ENCODE peak calls at places on chromosomes 3 and 15, in four cellular contexts. N is AG04450, L is uterus, I is H9. T is an unnamed sample.

GRCh38 chr15:69756440-69756839 is 303.8 kb downstream of the RPLP1 start:
- DNase-seq in N (no peak), L (no peak), I (no peak), T (no peak)

GRCh38 chr15:75036269-75036668 is 12.9 kb downstream of the PPCDC start:
- DNase-seq in N (no peak), L (no peak), I (peak), T (no peak)

GRCh38 chr3:170584585-170585007 is 1.3 kb downstream of the SLC7A14 start:
- DNase-seq in N (peak), L (peak), I (peak), T (peak)

GRCh38 chr3:15899438-15899837 is 101.7 kb upstream of the ANKRD28 start:
- DNase-seq in N (peak), L (no peak), I (no peak), T (no peak)

GRCh38 chr15:80066912-80067311 is 7.4 kb downstream of the ZFAND6 start:
- DNase-seq in N (no peak), L (no peak), I (no peak), T (no peak)

GRCh38 chr15:70516408-70517193 is 246.8 kb downstream of the UACA start:
- DNase-seq in N (no peak), L (no peak), I (no peak), T (no peak)

GRCh38 chr3:132399054-132399929 is 18.0 kb upstream of the DNAJC13 start:
- DNase-seq in N (peak), L (no peak), I (peak), T (no peak)

GRCh38 chr3:125168711-125169410 is 43.7 kb downstream of the SLC12A8 start:
- DNase-seq in N (no peak), L (no peak), I (no peak), T (no peak)

GRCh38 chr3:49841126-49841525 is 15.2 kb downstream of the TRAIP start:
- DNase-seq in N (no peak), L (no peak), I (peak), T (peak)

GRCh38 chr3:8766148-8766547 is 3.3 kb downstream of the OXTR start:
- DNase-seq in N (no peak), L (no peak), I (peak), T (no peak)

GRCh38 chr3:54681706-54682105 is 246.2 kb downstream of the LRTM1 start:
- DNase-seq in N (no peak), L (no peak), I (no peak), T (no peak)

GRCh38 chr3:42300013-42300412 is 34.0 kb upstream of the CCK start:
- DNase-seq in N (peak), L (no peak), I (peak), T (no peak)

GRCh38 chr3:36784012-36784763 is 19.8 kb upstream of the DCLK3 start:
- DNase-seq in N (no peak), L (no peak), I (no peak), T (no peak)

GRCh38 chr3:190041333-190042041 is 79.2 kb downstream of the P3H2 start:
- DNase-seq in N (peak), L (no peak), I (peak), T (no peak)

GRCh38 chr15:98668566-98669308 is 20.4 kb downstream of the IGF1R start:
- DNase-seq in N (no peak), L (no peak), I (no peak), T (no peak)

GRCh38 chr15:31293655-31294054 is 33.0 kb upstream of the KLF13 start:
- DNase-seq in N (no peak), L (no peak), I (no peak), T (no peak)

GRCh38 chr15:78873796-78874761 is 1.4 kb downstream of the MORF4L1 start:
- DNase-seq in N (no peak), L (peak), I (no peak), T (no peak)

GRCh38 chr15:77384589-77385359 is 35.1 kb downstream of the PEAK1 start:
- DNase-seq in N (no peak), L (no peak), I (no peak), T (no peak)

GRCh38 chr3:173238091-173238490 is 97.1 kb upstream of the SPATA16 start:
- DNase-seq in N (no peak), L (no peak), I (no peak), T (no peak)

GRCh38 chr15:87660494-87661129 is 595.9 kb downstream of the NTRK3 start:
- DNase-seq in N (no peak), L (no peak), I (no peak), T (no peak)

GRCh38 chr3:50467932-50468331 is 35.5 kb downstream of the CACNA2D2 start:
- DNase-seq in N (no peak), L (no peak), I (no peak), T (no peak)

GRCh38 chr3:196712514-196713413 is 587 bp downstream of the PIGX start:
- DNase-seq in N (peak), L (peak), I (peak), T (no peak)

GRCh38 chr15:101525087-101525669 is 35.7 kb upstream of the PCSK6 start:
- DNase-seq in N (no peak), L (no peak), I (no peak), T (no peak)

GRCh38 chr3:152203677-152204076 is 65.1 kb upstream of the MBNL1 start:
- DNase-seq in N (no peak), L (no peak), I (no peak), T (no peak)

GRCh38 chr3:40713306-40713705 is 188.5 kb downstream of the ZNF621 start:
- DNase-seq in N (no peak), L (no peak), I (no peak), T (no peak)

GRCh38 chr3:97692831-97693230 is 71.7 kb upstream of the ARL6 start:
- DNase-seq in N (no peak), L (no peak), I (no peak), T (no peak)

GRCh38 chr3:58059349-58060321 is 51.4 kb downstream of the FLNB start:
- DNase-seq in N (peak), L (peak), I (no peak), T (no peak)

GRCh38 chr15:88083828-88084760 is 172.4 kb downstream of the NTRK3 start:
- DNase-seq in N (no peak), L (no peak), I (no peak), T (no peak)

GRCh38 chr3:136250862-136251460 is 821 bp downstream of the PCCB start:
- DNase-seq in N (no peak), L (peak), I (peak), T (peak)

GRCh38 chr15:52428297-52428696 is 100.4 kb downstream of the MYO5A start:
- DNase-seq in N (no peak), L (no peak), I (no peak), T (no peak)

GRCh38 chr15:82710208-82710555 is 507 bp upstream of the AP3B2 start:
- DNase-seq in N (no peak), L (no peak), I (no peak), T (no peak)

GRCh38 chr15:57527382-57528091 is 64.2 kb upstream of the MYZAP start:
- DNase-seq in N (peak), L (no peak), I (peak), T (peak)

GRCh38 chr3:42535981-42536784 is 33.7 kb downstream of the VIPR1 start:
- DNase-seq in N (no peak), L (no peak), I (peak), T (peak)

GRCh38 chr3:42747581-42747980 is 25.5 kb downstream of the CCDC13 start:
- DNase-seq in N (no peak), L (no peak), I (peak), T (no peak)

GRCh38 chr3:24579008-24579407 is 84.4 kb upstream of the THRB start:
- DNase-seq in N (no peak), L (no peak), I (peak), T (peak)

GRCh38 chr3:24433838-24434591 is 60.6 kb downstream of the THRB start:
- DNase-seq in N (no peak), L (no peak), I (no peak), T (no peak)

GRCh38 chr15:67082007-67082536 is 16.7 kb downstream of the SMAD3 start:
- DNase-seq in N (no peak), L (no peak), I (no peak), T (no peak)

GRCh38 chr15:41503669-41504010 is 10.0 kb downstream of the ITPKA start:
- DNase-seq in N (no peak), L (no peak), I (no peak), T (no peak)

GRCh38 chr15:45307230-45307924 is 55.3 kb downstream of the SLC28A2 start:
- DNase-seq in N (peak), L (no peak), I (no peak), T (no peak)

DNA sequence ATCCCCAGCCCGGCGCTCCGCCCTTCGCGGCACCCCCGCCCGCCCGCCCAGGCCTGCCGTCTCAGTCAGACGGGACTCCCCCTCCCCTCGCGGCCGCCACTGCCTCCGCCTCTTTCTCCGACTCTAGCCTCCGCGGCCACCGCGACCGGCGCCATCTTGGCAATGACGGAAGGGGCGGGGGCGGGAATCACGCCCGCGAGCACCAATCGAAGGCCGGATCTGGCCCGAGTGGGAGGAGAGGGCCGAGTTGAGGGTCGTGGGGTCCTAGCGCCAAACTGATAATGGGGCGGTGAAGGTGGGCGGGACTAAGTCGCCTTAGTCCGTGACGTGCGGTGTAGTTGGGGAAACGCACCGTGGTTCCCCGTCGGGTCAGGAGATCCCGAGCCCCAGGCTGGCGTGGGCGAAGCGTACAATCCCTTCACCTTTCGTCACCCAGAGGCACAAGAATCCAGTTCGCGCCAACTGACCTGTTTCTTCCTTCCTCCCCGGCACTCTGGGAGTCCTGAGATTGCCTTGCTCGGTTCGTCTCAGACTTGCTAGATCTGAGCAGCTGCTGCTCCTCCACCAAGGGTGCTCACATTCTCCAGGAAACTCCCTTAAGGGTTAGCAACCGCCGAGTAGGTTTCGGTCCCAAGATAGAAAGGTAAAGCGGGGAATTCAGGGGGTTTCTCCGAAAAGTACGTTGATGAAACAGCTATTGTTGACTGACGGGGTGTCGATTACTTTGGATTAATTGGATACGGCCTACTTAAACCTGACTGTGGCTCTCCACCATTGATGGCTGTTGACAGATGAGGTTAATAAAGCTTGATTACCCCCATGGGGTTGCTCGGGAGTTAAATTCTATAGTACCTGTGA is at the start of gene DENND4A:
- DNase-seq in N (peak), L (peak), I (peak), T (peak)
- TF ChIP-seq CTCF in N (no peak), L (no peak), I (no peak), T (no peak)

GRCh38 chr3:82222401-82222800 is 461.0 kb upstream of the GBE1 start:
- DNase-seq in N (no peak), L (no peak), I (no peak), T (no peak)
- TF ChIP-seq CTCF in N (no peak), L (no peak), I (no peak), T (no peak)

DNA sequence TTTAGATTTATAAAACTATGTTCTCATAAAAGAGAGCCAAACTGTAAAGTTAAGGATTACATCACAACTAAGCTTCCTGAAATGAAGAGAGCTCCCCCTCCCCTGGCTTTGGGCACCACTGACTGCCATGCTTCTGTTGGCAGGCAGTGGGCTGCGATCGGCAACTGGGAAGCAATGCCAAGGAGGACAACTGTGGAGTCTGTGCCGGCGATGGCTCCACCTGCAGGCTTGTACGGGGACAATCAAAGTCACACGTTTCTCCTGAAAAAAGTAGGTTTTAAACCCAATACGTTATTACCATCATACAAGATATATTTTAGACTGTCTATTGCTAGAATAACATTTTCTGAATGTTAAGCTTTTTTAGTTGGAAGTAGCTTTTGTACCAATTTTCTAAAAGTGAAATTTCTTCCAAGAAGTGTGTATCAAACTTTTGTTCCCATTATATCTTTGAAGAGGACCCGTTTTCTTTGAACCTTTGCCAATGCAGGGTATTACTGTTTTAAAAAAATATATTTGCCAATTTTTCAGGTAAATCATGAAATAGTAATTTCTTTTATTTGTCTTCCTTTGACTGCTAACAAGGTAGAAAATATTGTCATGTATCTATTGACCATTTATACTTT is 184.1 kb downstream of the ADAMTSL3 start:
- DNase-seq in N (no peak), L (no peak), I (peak), T (peak)
- TF ChIP-seq CTCF in N (peak), L (peak), I (peak), T (peak)

DNA sequence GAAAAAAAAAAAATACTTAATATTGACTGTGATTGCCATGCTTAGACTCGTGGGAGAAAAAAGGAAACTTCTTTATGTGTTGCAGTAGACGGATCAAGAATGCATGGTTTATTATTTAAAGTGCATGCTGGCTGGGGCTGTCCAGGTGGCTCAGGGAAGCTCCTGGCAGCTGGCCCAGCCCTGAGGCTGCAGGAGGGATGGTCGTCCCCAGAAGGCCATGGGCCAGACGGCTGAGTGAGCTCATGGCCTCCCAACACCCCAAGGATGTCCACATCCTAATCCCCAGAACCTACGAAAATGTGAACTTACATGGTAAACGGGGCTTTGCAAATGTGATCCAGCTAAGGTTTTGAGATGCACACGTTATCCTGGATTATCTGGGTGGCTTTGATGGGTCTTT is 29.9 kb downstream of the ADAMTS17 start:
- DNase-seq in N (no peak), L (no peak), I (no peak), T (no peak)
- TF ChIP-seq CTCF in N (no peak), L (no peak), I (no peak), T (no peak)

DNA sequence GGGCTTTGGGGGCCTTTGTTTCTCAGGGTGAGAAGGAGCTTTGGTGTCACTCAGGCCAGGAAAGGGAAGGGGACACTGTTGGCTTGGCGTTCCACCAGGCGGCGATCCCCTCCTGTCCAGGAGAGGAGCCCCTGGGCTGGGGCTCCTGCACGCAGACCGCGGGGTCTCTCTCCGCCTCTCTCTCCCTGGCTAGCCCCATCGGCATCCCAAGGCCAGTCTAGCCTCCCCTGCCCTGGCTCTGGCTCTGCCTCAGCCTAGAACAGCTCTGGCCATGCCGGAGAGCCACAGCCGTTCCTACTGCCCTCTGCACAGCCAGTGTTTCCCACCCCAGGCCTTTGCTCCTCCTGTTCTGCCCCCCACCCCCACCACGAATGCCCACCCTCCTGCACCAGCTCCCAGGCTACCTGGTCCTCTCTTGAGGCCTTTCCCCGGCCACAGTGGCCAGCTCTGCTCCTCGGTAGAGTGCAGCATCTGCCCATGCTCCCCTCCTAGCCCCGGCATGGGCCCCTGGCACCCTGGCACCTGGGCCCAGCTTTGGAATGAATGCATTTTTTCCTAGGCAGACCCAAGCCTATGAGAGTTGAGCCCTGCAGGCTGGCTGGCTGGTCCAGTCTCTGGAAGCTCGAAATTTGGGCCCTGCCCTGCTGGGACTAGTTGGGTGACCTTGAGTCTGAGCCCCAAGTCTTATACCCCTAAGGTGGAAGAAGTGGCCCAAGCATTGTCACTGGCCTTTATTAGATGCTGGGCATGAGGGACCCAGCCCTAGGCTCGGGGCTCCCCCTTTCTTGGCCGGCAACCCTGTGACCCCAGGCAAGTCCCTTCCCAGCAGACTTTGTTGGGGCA is 2.4 kb downstream of the PLXNA1 start:
- DNase-seq in N (no peak), L (no peak), I (no peak), T (peak)
- TF ChIP-seq CTCF in N (peak), L (no peak), I (peak), T (no peak)

DNA sequence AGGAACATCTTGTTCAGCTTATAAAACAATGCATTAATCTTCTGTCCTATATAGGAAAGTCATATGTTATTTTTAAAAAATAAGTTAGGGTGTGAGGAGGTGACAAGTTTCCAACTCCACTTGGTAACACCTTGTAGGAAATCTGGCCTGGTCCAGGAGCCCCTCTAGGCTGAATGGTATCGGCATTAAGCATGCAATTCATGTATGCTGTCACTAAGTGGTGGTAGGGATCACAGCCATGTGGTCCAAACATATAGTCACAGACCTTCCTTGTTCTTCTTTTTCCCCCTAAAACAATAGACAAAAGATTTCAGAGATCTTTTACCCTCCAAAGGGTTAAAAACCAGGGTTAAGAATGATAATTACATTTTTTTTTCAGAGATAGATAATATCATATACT is 4.2 kb upstream of the APBA2 start:
- DNase-seq in N (no peak), L (no peak), I (no peak), T (no peak)
- TF ChIP-seq CTCF in N (peak), L (no peak), I (no peak), T (no peak)

GRCh38 chr3:52333869-52334557 is 17.9 kb downstream of the DNAH1 start:
- DNase-seq in N (no peak), L (no peak), I (no peak), T (no peak)

GRCh38 chr3:52343946-52344600 is 28.0 kb downstream of the DNAH1 start:
- DNase-seq in N (no peak), L (no peak), I (no peak), T (no peak)

GRCh38 chr3:52341123-52341522 is 25.0 kb downstream of the DNAH1 start:
- DNase-seq in N (no peak), L (no peak), I (no peak), T (no peak)

GRCh38 chr3:52339612-52340011 is 23.5 kb downstream of the DNAH1 start:
- DNase-seq in N (peak), L (no peak), I (peak), T (no peak)
- TF ChIP-seq CTCF in N (peak), L (peak), I (peak), T (peak)

GRCh38 chr3:85801955-85802354 is 843.2 kb downstream of the CADM2 start:
- DNase-seq in N (no peak), L (no peak), I (peak), T (no peak)
- TF ChIP-seq CTCF in N (no peak), L (no peak), I (peak), T (peak)

GRCh38 chr3:188205992-188206416 is 52.0 kb downstream of the LPP start:
- DNase-seq in N (no peak), L (no peak), I (peak), T (no peak)
- TF ChIP-seq CTCF in N (peak), L (no peak), I (peak), T (peak)